ENCODE peak calls at places on chromosome 19, in six cellular contexts. One of them, this sample, is unnamed. For H3K4me1, the result is how much of the 10 kb centered on the place peaks cover.

GRCh38 chr19:42201489-42202289 is 15.8 kb downstream of the DEDD2 start:
- DNase-seq in effector memory CD4-positive, alpha-beta T cell: peak
- DNase-seq in transverse colon: peak
- DNase-seq in H1: no peak
- DNase-seq in HCT116: no peak
- DNase-seq in neuronal stem cell: no peak
- DNase-seq in this sample: no peak

GRCh38 chr19:53655042-53655665 is 23.4 kb downstream of the DPRX start:
- DNase-seq in effector memory CD4-positive, alpha-beta T cell: no peak
- DNase-seq in transverse colon: no peak
- DNase-seq in H1: no peak
- DNase-seq in HCT116: no peak
- DNase-seq in neuronal stem cell: no peak
- DNase-seq in this sample: no peak

GRCh38 chr19:18392417-18392816 is 5.0 kb downstream of the LRRC25 start:
- DNase-seq in effector memory CD4-positive, alpha-beta T cell: no peak
- DNase-seq in transverse colon: peak
- DNase-seq in H1: no peak
- DNase-seq in HCT116: no peak
- DNase-seq in neuronal stem cell: no peak
- DNase-seq in this sample: no peak

GRCh38 chr19:35075202-35076025 is 33.9 kb downstream of the HPN start:
- DNase-seq in effector memory CD4-positive, alpha-beta T cell: no peak
- DNase-seq in transverse colon: no peak
- DNase-seq in H1: no peak
- DNase-seq in HCT116: no peak
- DNase-seq in neuronal stem cell: no peak
- DNase-seq in this sample: no peak

GRCh38 chr19:3977242-3978143 is 6.6 kb upstream of the DAPK3 start:
- DNase-seq in effector memory CD4-positive, alpha-beta T cell: no peak
- DNase-seq in transverse colon: no peak
- DNase-seq in H1: no peak
- DNase-seq in HCT116: no peak
- DNase-seq in neuronal stem cell: no peak
- DNase-seq in this sample: no peak

GRCh38 chr19:32041681-32042292 is 303.6 kb upstream of the ZNF507 start:
- DNase-seq in effector memory CD4-positive, alpha-beta T cell: no peak
- DNase-seq in transverse colon: peak
- DNase-seq in H1: no peak
- DNase-seq in HCT116: no peak
- DNase-seq in neuronal stem cell: peak
- DNase-seq in this sample: no peak

GRCh38 chr19:46350758-46351159 is 3.9 kb downstream of the PPP5C start:
- DNase-seq in effector memory CD4-positive, alpha-beta T cell: no peak
- DNase-seq in transverse colon: no peak
- DNase-seq in H1: no peak
- DNase-seq in HCT116: no peak
- DNase-seq in neuronal stem cell: no peak
- DNase-seq in this sample: no peak

GRCh38 chr19:56119585-56119978 is 1.5 kb downstream of the ZNF787 start:
- DNase-seq in effector memory CD4-positive, alpha-beta T cell: no peak
- DNase-seq in transverse colon: peak
- DNase-seq in H1: no peak
- DNase-seq in HCT116: no peak
- DNase-seq in neuronal stem cell: no peak
- DNase-seq in this sample: no peak

GRCh38 chr19:40599331-40600085 is 1.7 kb upstream of the LTBP4 start:
- DNase-seq in effector memory CD4-positive, alpha-beta T cell: no peak
- DNase-seq in transverse colon: no peak
- DNase-seq in H1: no peak
- DNase-seq in HCT116: no peak
- DNase-seq in neuronal stem cell: no peak
- DNase-seq in this sample: no peak

GRCh38 chr19:30305346-30306060 is 66.7 kb upstream of the ZNF536 start:
- DNase-seq in effector memory CD4-positive, alpha-beta T cell: no peak
- DNase-seq in transverse colon: no peak
- DNase-seq in H1: no peak
- DNase-seq in HCT116: no peak
- DNase-seq in neuronal stem cell: no peak
- DNase-seq in this sample: no peak

GRCh38 chr19:51372021-51372648 is 319 bp downstream of the NKG7 start:
- DNase-seq in effector memory CD4-positive, alpha-beta T cell: no peak
- DNase-seq in transverse colon: no peak
- DNase-seq in H1: no peak
- DNase-seq in HCT116: no peak
- DNase-seq in neuronal stem cell: no peak
- DNase-seq in this sample: no peak

GRCh38 chr19:7851623-7852500 is 21.8 kb downstream of the EVI5L start:
- DNase-seq in effector memory CD4-positive, alpha-beta T cell: no peak
- DNase-seq in transverse colon: no peak
- DNase-seq in H1: no peak
- DNase-seq in HCT116: no peak
- DNase-seq in neuronal stem cell: no peak
- DNase-seq in this sample: no peak

GRCh38 chr19:46944123-46944718 is 75.4 kb upstream of the NPAS1 start:
- DNase-seq in effector memory CD4-positive, alpha-beta T cell: no peak
- DNase-seq in transverse colon: no peak
- DNase-seq in H1: no peak
- DNase-seq in HCT116: no peak
- DNase-seq in neuronal stem cell: no peak
- DNase-seq in this sample: no peak

GRCh38 chr19:53892301-53892980 is 10.4 kb downstream of the PRKCG start:
- DNase-seq in effector memory CD4-positive, alpha-beta T cell: no peak
- DNase-seq in transverse colon: no peak
- DNase-seq in H1: no peak
- DNase-seq in HCT116: no peak
- DNase-seq in neuronal stem cell: no peak
- DNase-seq in this sample: no peak

GRCh38 chr19:38270587-38271167 is 6.3 kb downstream of the SPINT2 start:
- DNase-seq in effector memory CD4-positive, alpha-beta T cell: no peak
- DNase-seq in transverse colon: no peak
- DNase-seq in H1: no peak
- DNase-seq in HCT116: no peak
- DNase-seq in neuronal stem cell: no peak
- DNase-seq in this sample: peak

GRCh38 chr19:33450689-33451088 is 70.9 kb downstream of the PEPD start:
- DNase-seq in effector memory CD4-positive, alpha-beta T cell: no peak
- DNase-seq in transverse colon: no peak
- DNase-seq in H1: no peak
- DNase-seq in HCT116: no peak
- DNase-seq in neuronal stem cell: no peak
- DNase-seq in this sample: no peak

GRCh38 chr19:54178581-54179261 is 5.8 kb upstream of the TMC4 start:
- DNase-seq in effector memory CD4-positive, alpha-beta T cell: no peak
- DNase-seq in transverse colon: no peak
- DNase-seq in H1: no peak
- DNase-seq in HCT116: no peak
- DNase-seq in neuronal stem cell: no peak
- DNase-seq in this sample: no peak

GRCh38 chr19:15421726-15422260 is 3.0 kb upstream of the AKAP8L start:
- DNase-seq in effector memory CD4-positive, alpha-beta T cell: no peak
- DNase-seq in transverse colon: no peak
- DNase-seq in H1: no peak
- DNase-seq in HCT116: no peak
- DNase-seq in neuronal stem cell: no peak
- DNase-seq in this sample: no peak

GRCh38 chr19:18846862-18847515 is 15.2 kb downstream of the UPF1 start:
- DNase-seq in effector memory CD4-positive, alpha-beta T cell: peak
- DNase-seq in transverse colon: peak
- DNase-seq in H1: no peak
- DNase-seq in HCT116: no peak
- DNase-seq in neuronal stem cell: peak
- DNase-seq in this sample: no peak

GRCh38 chr19:39831679-39832078 is 2.3 kb downstream of the DYRK1B start:
- DNase-seq in effector memory CD4-positive, alpha-beta T cell: no peak
- DNase-seq in transverse colon: no peak
- DNase-seq in H1: no peak
- DNase-seq in HCT116: no peak
- DNase-seq in neuronal stem cell: no peak
- DNase-seq in this sample: no peak

GRCh38 chr19:39154626-39155100 is 29.1 kb downstream of the PAK4 start:
- DNase-seq in effector memory CD4-positive, alpha-beta T cell: no peak
- DNase-seq in transverse colon: peak
- DNase-seq in H1: no peak
- DNase-seq in HCT116: peak
- DNase-seq in neuronal stem cell: no peak
- DNase-seq in this sample: no peak

GRCh38 chr19:14318873-14319272 is 62.4 kb upstream of the ADGRE5 start:
- DNase-seq in effector memory CD4-positive, alpha-beta T cell: no peak
- DNase-seq in transverse colon: peak
- DNase-seq in H1: no peak
- DNase-seq in HCT116: no peak
- DNase-seq in neuronal stem cell: no peak
- DNase-seq in this sample: no peak

GRCh38 chr19:10809693-10810285 is 26.2 kb downstream of the TMED1 start:
- DNase-seq in effector memory CD4-positive, alpha-beta T cell: no peak
- DNase-seq in transverse colon: no peak
- DNase-seq in H1: no peak
- DNase-seq in HCT116: no peak
- DNase-seq in neuronal stem cell: no peak
- DNase-seq in this sample: no peak

GRCh38 chr19:1013218-1013617 is 7.7 kb downstream of the TMEM259 start:
- DNase-seq in effector memory CD4-positive, alpha-beta T cell: no peak
- DNase-seq in transverse colon: no peak
- DNase-seq in H1: no peak
- DNase-seq in HCT116: no peak
- DNase-seq in neuronal stem cell: no peak
- DNase-seq in this sample: no peak

GRCh38 chr19:1015061-1015781 is 5.7 kb downstream of the TMEM259 start:
- DNase-seq in effector memory CD4-positive, alpha-beta T cell: no peak
- DNase-seq in transverse colon: no peak
- DNase-seq in H1: no peak
- DNase-seq in HCT116: no peak
- DNase-seq in neuronal stem cell: no peak
- DNase-seq in this sample: no peak

GRCh38 chr19:1015782-1016646 is 4.9 kb downstream of the TMEM259 start:
- DNase-seq in effector memory CD4-positive, alpha-beta T cell: no peak
- DNase-seq in transverse colon: peak
- DNase-seq in H1: no peak
- DNase-seq in HCT116: no peak
- DNase-seq in neuronal stem cell: no peak
- DNase-seq in this sample: no peak

GRCh38 chr19:1012334-1012733 is 8.6 kb downstream of the TMEM259 start:
- DNase-seq in effector memory CD4-positive, alpha-beta T cell: no peak
- DNase-seq in transverse colon: no peak
- DNase-seq in H1: no peak
- DNase-seq in HCT116: no peak
- DNase-seq in neuronal stem cell: no peak
- DNase-seq in this sample: no peak

GRCh38 chr19:1014161-1015060 is 6.5 kb downstream of the TMEM259 start:
- DNase-seq in effector memory CD4-positive, alpha-beta T cell: no peak
- DNase-seq in transverse colon: no peak
- DNase-seq in H1: no peak
- DNase-seq in HCT116: no peak
- DNase-seq in neuronal stem cell: no peak
- DNase-seq in this sample: no peak
- H3K4me1 ChIP-seq in effector memory CD4-positive, alpha-beta T cell: under half
- H3K4me1 ChIP-seq in transverse colon: under half
- H3K4me1 ChIP-seq in H1: under half
- H3K4me1 ChIP-seq in HCT116: under half
- H3K4me1 ChIP-seq in neuronal stem cell: under half
- H3K4me1 ChIP-seq in this sample: under half

GRCh38 chr19:48332662-48333466 is 7.5 kb downstream of the EMP3 start:
- DNase-seq in effector memory CD4-positive, alpha-beta T cell: peak
- DNase-seq in transverse colon: peak
- DNase-seq in H1: no peak
- DNase-seq in HCT116: peak
- DNase-seq in neuronal stem cell: peak
- DNase-seq in this sample: no peak

GRCh38 chr19:48329167-48329891 is 4.0 kb downstream of the EMP3 start:
- DNase-seq in effector memory CD4-positive, alpha-beta T cell: peak
- DNase-seq in transverse colon: peak
- DNase-seq in H1: no peak
- DNase-seq in HCT116: no peak
- DNase-seq in neuronal stem cell: no peak
- DNase-seq in this sample: no peak

GRCh38 chr19:48333467-48334384 is 8.4 kb downstream of the EMP3 start:
- DNase-seq in effector memory CD4-positive, alpha-beta T cell: peak
- DNase-seq in transverse colon: peak
- DNase-seq in H1: no peak
- DNase-seq in HCT116: peak
- DNase-seq in neuronal stem cell: peak
- DNase-seq in this sample: no peak

GRCh38 chr19:48330012-48330681 is 4.8 kb downstream of the EMP3 start:
- DNase-seq in effector memory CD4-positive, alpha-beta T cell: peak
- DNase-seq in transverse colon: peak
- DNase-seq in H1: no peak
- DNase-seq in HCT116: no peak
- DNase-seq in neuronal stem cell: peak
- DNase-seq in this sample: no peak

GRCh38 chr19:48332351-48332661 is 7.0 kb downstream of the EMP3 start:
- DNase-seq in effector memory CD4-positive, alpha-beta T cell: no peak
- DNase-seq in transverse colon: no peak
- DNase-seq in H1: no peak
- DNase-seq in HCT116: no peak
- DNase-seq in neuronal stem cell: no peak
- DNase-seq in this sample: no peak
- H3K4me1 ChIP-seq in effector memory CD4-positive, alpha-beta T cell: half or more
- H3K4me1 ChIP-seq in transverse colon: under half
- H3K4me1 ChIP-seq in H1: under half
- H3K4me1 ChIP-seq in HCT116: under half
- H3K4me1 ChIP-seq in neuronal stem cell: under half
- H3K4me1 ChIP-seq in this sample: under half

DNA sequence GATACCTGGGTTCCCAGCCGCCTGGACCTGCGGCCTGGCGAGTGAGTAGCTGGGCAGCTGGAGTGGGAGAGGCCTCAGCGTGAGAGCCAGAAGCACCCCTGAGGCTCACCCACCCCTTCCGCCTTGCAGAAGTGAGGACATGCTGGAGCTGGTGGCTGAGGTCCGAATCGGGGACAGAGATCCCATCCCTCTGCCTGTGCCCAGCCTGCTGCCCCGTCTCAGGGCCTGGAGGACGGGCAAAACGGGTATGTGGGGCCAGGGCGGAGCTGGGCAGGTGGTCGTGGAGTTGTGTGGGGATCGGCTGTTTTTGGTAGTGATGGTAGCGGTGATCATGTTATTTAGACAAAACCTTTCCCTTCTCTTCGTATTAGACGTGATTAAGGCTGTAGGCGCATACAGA is 4.6 kb downstream of the SCAF1 start:
- DNase-seq in effector memory CD4-positive, alpha-beta T cell: no peak
- DNase-seq in transverse colon: no peak
- DNase-seq in H1: no peak
- DNase-seq in HCT116: no peak
- DNase-seq in neuronal stem cell: no peak
- DNase-seq in this sample: no peak
- H3K4me1 ChIP-seq in effector memory CD4-positive, alpha-beta T cell: under half
- H3K4me1 ChIP-seq in transverse colon: under half
- H3K4me1 ChIP-seq in H1: under half
- H3K4me1 ChIP-seq in HCT116: under half
- H3K4me1 ChIP-seq in neuronal stem cell: under half
- H3K4me1 ChIP-seq in this sample: under half

DNA sequence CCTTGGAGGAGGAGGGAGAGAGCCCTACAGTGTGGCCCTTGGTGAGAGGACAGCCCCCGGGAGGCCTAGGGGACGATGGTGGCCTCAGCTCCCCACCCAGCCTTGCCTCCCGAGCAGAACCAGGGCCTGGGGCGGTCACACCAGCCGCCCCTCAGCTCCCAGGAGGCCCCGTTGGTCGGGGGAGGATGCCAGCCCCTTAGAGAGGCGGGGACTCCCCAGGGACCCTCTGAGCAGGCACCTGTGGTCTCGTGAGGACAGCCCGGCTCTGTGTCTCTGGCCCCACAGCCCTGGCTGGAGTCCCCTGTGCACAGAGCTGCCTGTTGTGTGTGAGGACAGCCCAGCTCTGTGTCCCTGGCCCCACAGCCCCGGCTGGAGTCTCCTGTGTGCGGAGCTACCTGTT is 158.8 kb downstream of the KDM4B start:
- DNase-seq in effector memory CD4-positive, alpha-beta T cell: no peak
- DNase-seq in transverse colon: no peak
- DNase-seq in H1: no peak
- DNase-seq in HCT116: no peak
- DNase-seq in neuronal stem cell: no peak
- DNase-seq in this sample: no peak
- H3K4me1 ChIP-seq in effector memory CD4-positive, alpha-beta T cell: under half
- H3K4me1 ChIP-seq in transverse colon: under half
- H3K4me1 ChIP-seq in H1: under half
- H3K4me1 ChIP-seq in HCT116: under half
- H3K4me1 ChIP-seq in neuronal stem cell: under half
- H3K4me1 ChIP-seq in this sample: under half